ENCODE peak calls at places on chromosomes 11 and 22, in six cellular contexts. One of them, this sample, is unnamed. For H3K36me3, the result is how much of the 10 kb centered on the place peaks cover.

GRCh38 chr11:73317373-73317772 is 9.3 kb downstream of the ARHGEF17 start:
- DNase-seq in fibroblast of lung: peak
- DNase-seq in neural progenitor cell: no peak
- DNase-seq in colonic mucosa: peak
- DNase-seq in bronchial epithelial cell: no peak
- DNase-seq in endodermal cell: no peak
- DNase-seq in this sample: no peak

GRCh38 chr22:17131686-17132085 is 10.5 kb upstream of the TMEM121B start:
- DNase-seq in bronchial epithelial cell: no peak
- DNase-seq in neural progenitor cell: peak
- DNase-seq in colonic mucosa: no peak
- DNase-seq in endodermal cell: peak
- DNase-seq in fibroblast of lung: no peak
- DNase-seq in this sample: no peak

GRCh38 chr22:42080287-42080686 is 787 bp downstream of the SMDT1 start:
- DNase-seq in endodermal cell: no peak
- DNase-seq in fibroblast of lung: peak
- DNase-seq in bronchial epithelial cell: no peak
- DNase-seq in colonic mucosa: peak
- DNase-seq in neural progenitor cell: peak
- DNase-seq in this sample: no peak

GRCh38 chr11:8392166-8392565 is 128.5 kb upstream of the LMO1 start:
- DNase-seq in colonic mucosa: no peak
- DNase-seq in neural progenitor cell: no peak
- DNase-seq in fibroblast of lung: no peak
- DNase-seq in endodermal cell: no peak
- DNase-seq in bronchial epithelial cell: no peak
- DNase-seq in this sample: no peak

GRCh38 chr11:93024376-93024775 is 54.9 kb downstream of the MTNR1B start:
- DNase-seq in bronchial epithelial cell: no peak
- DNase-seq in neural progenitor cell: no peak
- DNase-seq in colonic mucosa: no peak
- DNase-seq in fibroblast of lung: peak
- DNase-seq in endodermal cell: no peak
- DNase-seq in this sample: no peak

GRCh38 chr11:3178349-3178748 is 13.2 kb upstream of the OSBPL5 start:
- DNase-seq in fibroblast of lung: peak
- DNase-seq in neural progenitor cell: no peak
- DNase-seq in colonic mucosa: no peak
- DNase-seq in endodermal cell: no peak
- DNase-seq in bronchial epithelial cell: peak
- DNase-seq in this sample: no peak

GRCh38 chr22:39514373-39514973 is 5.9 kb upstream of the ATF4 start:
- DNase-seq in colonic mucosa: peak
- DNase-seq in neural progenitor cell: peak
- DNase-seq in endodermal cell: peak
- DNase-seq in fibroblast of lung: no peak
- DNase-seq in bronchial epithelial cell: no peak
- DNase-seq in this sample: no peak

GRCh38 chr11:113876798-113877672 is 1.7 kb upstream of the USP28 start:
- DNase-seq in neural progenitor cell: no peak
- DNase-seq in bronchial epithelial cell: no peak
- DNase-seq in endodermal cell: peak
- DNase-seq in colonic mucosa: no peak
- DNase-seq in fibroblast of lung: no peak
- DNase-seq in this sample: no peak

GRCh38 chr11:117934526-117935307 is 5.5 kb upstream of the TMPRSS13 start:
- DNase-seq in colonic mucosa: no peak
- DNase-seq in fibroblast of lung: no peak
- DNase-seq in bronchial epithelial cell: no peak
- DNase-seq in endodermal cell: peak
- DNase-seq in neural progenitor cell: no peak
- DNase-seq in this sample: no peak

GRCh38 chr11:64857485-64857884 is 13.0 kb upstream of the CDC42BPG start:
- DNase-seq in bronchial epithelial cell: no peak
- DNase-seq in colonic mucosa: no peak
- DNase-seq in neural progenitor cell: no peak
- DNase-seq in endodermal cell: no peak
- DNase-seq in fibroblast of lung: no peak
- DNase-seq in this sample: no peak

GRCh38 chr11:64854534-64855502 is 10.4 kb upstream of the CDC42BPG start:
- DNase-seq in bronchial epithelial cell: peak
- DNase-seq in endodermal cell: peak
- DNase-seq in colonic mucosa: peak
- DNase-seq in fibroblast of lung: peak
- DNase-seq in neural progenitor cell: no peak
- DNase-seq in this sample: peak

GRCh38 chr11:64856382-64857227 is 12.2 kb upstream of the CDC42BPG start:
- DNase-seq in fibroblast of lung: peak
- DNase-seq in bronchial epithelial cell: peak
- DNase-seq in neural progenitor cell: no peak
- DNase-seq in colonic mucosa: peak
- DNase-seq in endodermal cell: no peak
- DNase-seq in this sample: peak

GRCh38 chr11:64854157-64854533 is 9.7 kb upstream of the CDC42BPG start:
- DNase-seq in fibroblast of lung: no peak
- DNase-seq in endodermal cell: no peak
- DNase-seq in colonic mucosa: no peak
- DNase-seq in neural progenitor cell: no peak
- DNase-seq in bronchial epithelial cell: no peak
- DNase-seq in this sample: no peak

DNA sequence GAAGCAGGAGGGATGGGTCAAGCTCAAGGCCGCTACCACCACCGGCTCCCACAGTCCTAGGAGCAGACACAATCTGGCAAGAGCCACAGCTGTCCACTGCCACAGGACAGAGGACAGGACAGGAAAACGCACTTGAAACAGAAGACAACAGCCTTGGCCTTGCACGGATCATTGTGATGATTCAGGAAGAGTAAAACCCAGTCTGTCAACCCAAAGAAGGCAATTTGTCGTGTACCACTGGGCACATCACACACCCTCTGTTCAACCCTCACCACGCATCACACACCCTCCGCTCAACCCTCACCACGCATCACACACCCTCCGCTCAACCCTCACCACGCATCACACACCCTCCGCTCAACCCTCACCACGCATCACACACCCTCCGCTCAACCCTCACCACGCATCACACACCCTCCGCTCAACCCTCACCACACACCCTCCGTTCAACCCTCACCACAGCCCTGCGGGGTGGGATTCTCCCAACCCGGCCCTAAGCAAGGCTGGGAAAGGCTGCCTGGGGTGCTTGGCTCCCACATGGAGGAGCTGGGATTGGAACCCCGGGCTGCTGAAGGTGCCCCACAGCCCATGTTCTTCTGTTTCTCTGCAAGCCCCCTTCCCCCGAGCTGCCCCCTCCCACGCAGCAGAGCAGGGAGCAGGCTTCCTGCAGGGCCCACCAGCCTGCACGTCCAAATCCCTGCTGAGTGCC is 11.3 kb upstream of the CDC42BPG start:
- DNase-seq in endodermal cell: no peak
- DNase-seq in fibroblast of lung: no peak
- DNase-seq in colonic mucosa: no peak
- DNase-seq in bronchial epithelial cell: no peak
- DNase-seq in neural progenitor cell: no peak
- DNase-seq in this sample: no peak
- H3K36me3 ChIP-seq in endodermal cell: under half
- H3K36me3 ChIP-seq in fibroblast of lung: half or more
- H3K36me3 ChIP-seq in colonic mucosa: under half
- H3K36me3 ChIP-seq in bronchial epithelial cell: under half
- H3K36me3 ChIP-seq in neural progenitor cell: under half
- H3K36me3 ChIP-seq in this sample: half or more

GRCh38 chr11:6627762-6628241 is 8.6 kb upstream of the TPP1 start:
- DNase-seq in bronchial epithelial cell: no peak
- DNase-seq in fibroblast of lung: no peak
- DNase-seq in endodermal cell: no peak
- DNase-seq in neural progenitor cell: no peak
- DNase-seq in colonic mucosa: no peak
- DNase-seq in this sample: no peak

GRCh38 chr11:6628526-6628925 is 9.3 kb upstream of the TPP1 start:
- DNase-seq in colonic mucosa: no peak
- DNase-seq in fibroblast of lung: no peak
- DNase-seq in neural progenitor cell: no peak
- DNase-seq in endodermal cell: no peak
- DNase-seq in bronchial epithelial cell: no peak
- DNase-seq in this sample: no peak

GRCh38 chr11:6629892-6630631 is 10.8 kb upstream of the TPP1 start:
- DNase-seq in colonic mucosa: peak
- DNase-seq in bronchial epithelial cell: no peak
- DNase-seq in fibroblast of lung: no peak
- DNase-seq in neural progenitor cell: peak
- DNase-seq in endodermal cell: peak
- DNase-seq in this sample: no peak

GRCh38 chr11:6630632-6631291 is 11.5 kb upstream of the TPP1 start:
- DNase-seq in bronchial epithelial cell: no peak
- DNase-seq in endodermal cell: no peak
- DNase-seq in neural progenitor cell: no peak
- DNase-seq in fibroblast of lung: no peak
- DNase-seq in colonic mucosa: no peak
- DNase-seq in this sample: no peak

GRCh38 chr11:6629573-6629891 is 10.3 kb upstream of the TPP1 start:
- DNase-seq in endodermal cell: no peak
- DNase-seq in bronchial epithelial cell: no peak
- DNase-seq in fibroblast of lung: no peak
- DNase-seq in colonic mucosa: no peak
- DNase-seq in neural progenitor cell: no peak
- DNase-seq in this sample: no peak
- H3K36me3 ChIP-seq in endodermal cell: half or more
- H3K36me3 ChIP-seq in bronchial epithelial cell: under half
- H3K36me3 ChIP-seq in fibroblast of lung: under half
- H3K36me3 ChIP-seq in colonic mucosa: under half
- H3K36me3 ChIP-seq in neural progenitor cell: under half
- H3K36me3 ChIP-seq in this sample: under half

GRCh38 chr11:126263489-126263888 is 5.2 kb downstream of the SRPRA start:
- DNase-seq in fibroblast of lung: no peak
- DNase-seq in neural progenitor cell: no peak
- DNase-seq in bronchial epithelial cell: no peak
- DNase-seq in endodermal cell: no peak
- DNase-seq in colonic mucosa: no peak
- DNase-seq in this sample: no peak

GRCh38 chr11:126257764-126258163 is 10.9 kb downstream of the SRPRA start:
- DNase-seq in bronchial epithelial cell: no peak
- DNase-seq in neural progenitor cell: no peak
- DNase-seq in endodermal cell: no peak
- DNase-seq in colonic mucosa: no peak
- DNase-seq in fibroblast of lung: peak
- DNase-seq in this sample: no peak

GRCh38 chr11:126257144-126257543 is 11.6 kb downstream of the SRPRA start:
- DNase-seq in neural progenitor cell: no peak
- DNase-seq in bronchial epithelial cell: no peak
- DNase-seq in colonic mucosa: no peak
- DNase-seq in fibroblast of lung: no peak
- DNase-seq in endodermal cell: no peak
- DNase-seq in this sample: no peak

GRCh38 chr11:126265801-126266200 is 2.9 kb downstream of the SRPRA start:
- DNase-seq in fibroblast of lung: peak
- DNase-seq in bronchial epithelial cell: no peak
- DNase-seq in colonic mucosa: no peak
- DNase-seq in endodermal cell: no peak
- DNase-seq in neural progenitor cell: no peak
- DNase-seq in this sample: no peak

DNA sequence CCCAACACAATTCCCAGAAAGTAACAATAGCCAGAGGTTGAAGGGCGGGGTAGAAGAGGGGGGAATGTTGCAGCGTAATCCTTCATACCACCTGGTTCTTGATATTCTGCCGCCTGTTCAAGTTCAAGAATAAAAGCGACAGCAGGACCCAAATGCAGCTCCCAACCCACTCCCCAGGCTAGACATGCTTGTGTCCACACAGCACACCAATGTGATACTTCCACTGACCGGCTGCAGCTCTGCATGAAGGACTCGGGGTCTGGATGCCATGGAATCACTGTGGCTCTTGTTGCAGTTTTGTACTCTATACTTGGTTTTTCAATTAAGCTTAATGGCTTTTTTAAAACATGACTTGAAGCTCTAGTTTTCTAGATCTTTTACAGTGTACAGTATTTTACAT is 6.5 kb downstream of the SRPRA start:
- DNase-seq in endodermal cell: no peak
- DNase-seq in colonic mucosa: no peak
- DNase-seq in neural progenitor cell: no peak
- DNase-seq in fibroblast of lung: no peak
- DNase-seq in bronchial epithelial cell: no peak
- DNase-seq in this sample: no peak
- H3K36me3 ChIP-seq in endodermal cell: half or more
- H3K36me3 ChIP-seq in colonic mucosa: under half
- H3K36me3 ChIP-seq in neural progenitor cell: under half
- H3K36me3 ChIP-seq in fibroblast of lung: under half
- H3K36me3 ChIP-seq in bronchial epithelial cell: under half
- H3K36me3 ChIP-seq in this sample: under half

DNA sequence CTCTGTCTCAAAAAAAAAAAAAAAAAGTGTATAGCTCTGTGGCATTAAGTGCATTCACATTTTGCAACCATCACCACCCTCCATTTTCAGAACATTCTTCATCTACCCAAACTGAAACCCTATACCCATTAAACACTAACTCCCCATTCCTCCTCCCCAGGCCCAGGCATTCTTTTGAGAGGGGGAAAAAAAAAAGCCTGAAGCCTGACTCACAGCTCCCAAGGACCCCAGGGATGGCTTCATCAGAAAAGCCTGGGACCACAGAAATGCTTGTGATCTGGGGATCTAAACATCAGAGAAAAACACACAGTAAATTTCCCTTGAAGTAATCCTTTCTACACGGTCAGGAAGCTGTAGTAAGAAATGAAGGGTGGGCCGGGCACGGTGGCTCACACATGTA is 10.7 kb upstream of the GTSE1 start:
- DNase-seq in colonic mucosa: no peak
- DNase-seq in fibroblast of lung: no peak
- DNase-seq in bronchial epithelial cell: no peak
- DNase-seq in endodermal cell: no peak
- DNase-seq in neural progenitor cell: no peak
- DNase-seq in this sample: no peak
- H3K36me3 ChIP-seq in colonic mucosa: under half
- H3K36me3 ChIP-seq in fibroblast of lung: under half
- H3K36me3 ChIP-seq in bronchial epithelial cell: under half
- H3K36me3 ChIP-seq in endodermal cell: under half
- H3K36me3 ChIP-seq in neural progenitor cell: under half
- H3K36me3 ChIP-seq in this sample: under half

GRCh38 chr11:64826062-64826461 is 15.7 kb upstream of the MEN1 start:
- DNase-seq in endodermal cell: no peak
- DNase-seq in fibroblast of lung: no peak
- DNase-seq in bronchial epithelial cell: no peak
- DNase-seq in neural progenitor cell: no peak
- DNase-seq in colonic mucosa: no peak
- DNase-seq in this sample: no peak
- H3K36me3 ChIP-seq in endodermal cell: under half
- H3K36me3 ChIP-seq in fibroblast of lung: under half
- H3K36me3 ChIP-seq in bronchial epithelial cell: under half
- H3K36me3 ChIP-seq in neural progenitor cell: under half
- H3K36me3 ChIP-seq in colonic mucosa: under half
- H3K36me3 ChIP-seq in this sample: under half

GRCh38 chr11:66697988-66698387 is 20.3 kb upstream of the RBM4B start:
- DNase-seq in fibroblast of lung: no peak
- DNase-seq in endodermal cell: no peak
- DNase-seq in bronchial epithelial cell: no peak
- DNase-seq in neural progenitor cell: no peak
- DNase-seq in colonic mucosa: no peak
- DNase-seq in this sample: no peak
- H3K36me3 ChIP-seq in fibroblast of lung: under half
- H3K36me3 ChIP-seq in endodermal cell: under half
- H3K36me3 ChIP-seq in bronchial epithelial cell: under half
- H3K36me3 ChIP-seq in neural progenitor cell: under half
- H3K36me3 ChIP-seq in colonic mucosa: under half
- H3K36me3 ChIP-seq in this sample: under half